ENCODE peak calls at places on chromosome 11, in seven cellular contexts. One of them, this sample, is unnamed.
A peak's percentile ranks its signal among the peaks of the same experiment; 100 is the strongest.

GRCh38 chr11:87150936-87151335 is 113.2 kb downstream of the TMEM135 start:
- DNase-seq in SJCRH30: no peak
- DNase-seq in uterus: no peak
- DNase-seq in psoas muscle: no peak
- DNase-seq in spleen: no peak
- DNase-seq in HL-60: no peak
- DNase-seq in Panc1: no peak
- DNase-seq in this sample: no peak

GRCh38 chr11:44566952-44567875 is 1.8 kb downstream of the CD82 start:
- DNase-seq in spleen: no peak
- DNase-seq in Panc1: no peak
- DNase-seq in SJCRH30: peak; percentile 53
- DNase-seq in HL-60: no peak
- DNase-seq in psoas muscle: no peak
- DNase-seq in uterus: no peak
- DNase-seq in this sample: no peak

GRCh38 chr11:65340226-65340625 is 6.6 kb downstream of the DPF2 start:
- DNase-seq in psoas muscle: no peak
- DNase-seq in spleen: no peak
- DNase-seq in SJCRH30: no peak
- DNase-seq in HL-60: no peak
- DNase-seq in Panc1: no peak
- DNase-seq in uterus: no peak
- DNase-seq in this sample: no peak

GRCh38 chr11:122681731-122682130 is 26.2 kb downstream of the UBASH3B start:
- DNase-seq in uterus: no peak
- DNase-seq in psoas muscle: no peak
- DNase-seq in spleen: no peak
- DNase-seq in Panc1: no peak
- DNase-seq in SJCRH30: peak; percentile 23
- DNase-seq in HL-60: no peak
- DNase-seq in this sample: no peak

GRCh38 chr11:75325713-75326438 is 25.6 kb downstream of the ARRB1 start:
- DNase-seq in psoas muscle: peak; percentile 73
- DNase-seq in HL-60: no peak
- DNase-seq in SJCRH30: peak; percentile 47
- DNase-seq in spleen: no peak
- DNase-seq in uterus: peak; percentile 69
- DNase-seq in Panc1: peak; percentile 70
- DNase-seq in this sample: peak; percentile 94

GRCh38 chr11:118953265-118953664 is 2.8 kb upstream of the UPK2 start:
- DNase-seq in HL-60: no peak
- DNase-seq in psoas muscle: no peak
- DNase-seq in uterus: no peak
- DNase-seq in SJCRH30: peak; percentile 52
- DNase-seq in Panc1: no peak
- DNase-seq in spleen: peak; percentile 25
- DNase-seq in this sample: peak; percentile 73

GRCh38 chr11:60370811-60371297 is 7.5 kb upstream of the MS4A7 start:
- DNase-seq in uterus: no peak
- DNase-seq in spleen: no peak
- DNase-seq in psoas muscle: no peak
- DNase-seq in Panc1: peak; percentile 86
- DNase-seq in HL-60: no peak
- DNase-seq in SJCRH30: peak; percentile 47
- DNase-seq in this sample: no peak

GRCh38 chr11:81497202-81497804 is 1236.4 kb downstream of the FAM181B start:
- DNase-seq in SJCRH30: peak; percentile 63
- DNase-seq in psoas muscle: no peak
- DNase-seq in uterus: no peak
- DNase-seq in spleen: no peak
- DNase-seq in HL-60: no peak
- DNase-seq in Panc1: peak; percentile 12
- DNase-seq in this sample: no peak

GRCh38 chr11:2803186-2804057 is 82.2 kb downstream of the CDKN1C start:
- DNase-seq in spleen: peak; percentile 57
- DNase-seq in Panc1: no peak
- DNase-seq in uterus: peak; percentile 14
- DNase-seq in SJCRH30: no peak
- DNase-seq in HL-60: no peak
- DNase-seq in psoas muscle: peak; percentile 9
- DNase-seq in this sample: no peak

GRCh38 chr11:77590194-77590591 is 440 bp downstream of the AQP11 start:
- DNase-seq in uterus: peak; percentile 50
- DNase-seq in Panc1: peak; percentile 25
- DNase-seq in SJCRH30: no peak
- DNase-seq in psoas muscle: no peak
- DNase-seq in spleen: no peak
- DNase-seq in HL-60: no peak
- DNase-seq in this sample: peak; percentile 68

GRCh38 chr11:61065955-61066638 is 36.2 kb upstream of the CD5 start:
- DNase-seq in HL-60: no peak
- DNase-seq in psoas muscle: no peak
- DNase-seq in spleen: no peak
- DNase-seq in Panc1: no peak
- DNase-seq in uterus: no peak
- DNase-seq in SJCRH30: no peak
- DNase-seq in this sample: no peak

GRCh38 chr11:120236169-120237107 is 3.5 kb upstream of the POU2F3 start:
- DNase-seq in SJCRH30: no peak
- DNase-seq in Panc1: no peak
- DNase-seq in HL-60: no peak
- DNase-seq in uterus: no peak
- DNase-seq in psoas muscle: no peak
- DNase-seq in spleen: no peak
- DNase-seq in this sample: no peak

GRCh38 chr11:71563401-71563800 is 2.0 kb upstream of the KRTAP5-10 start:
- DNase-seq in spleen: no peak
- DNase-seq in HL-60: no peak
- DNase-seq in uterus: no peak
- DNase-seq in Panc1: peak; percentile 36
- DNase-seq in psoas muscle: no peak
- DNase-seq in SJCRH30: peak; percentile 48
- DNase-seq in this sample: no peak

GRCh38 chr11:64469288-64469687 is 110.3 kb downstream of the RPS6KA4 start:
- DNase-seq in SJCRH30: no peak
- DNase-seq in HL-60: no peak
- DNase-seq in psoas muscle: no peak
- DNase-seq in spleen: peak; percentile 41
- DNase-seq in uterus: no peak
- DNase-seq in Panc1: no peak
- DNase-seq in this sample: no peak

GRCh38 chr11:69878927-69879733 is 59.9 kb upstream of the FGF3 start:
- DNase-seq in spleen: peak; percentile 51
- DNase-seq in HL-60: no peak
- DNase-seq in uterus: no peak
- DNase-seq in SJCRH30: no peak
- DNase-seq in psoas muscle: no peak
- DNase-seq in Panc1: no peak
- DNase-seq in this sample: peak; percentile 21

GRCh38 chr11:8754241-8754640 is 71.6 kb downstream of the RPL27A start:
- DNase-seq in SJCRH30: no peak
- DNase-seq in uterus: no peak
- DNase-seq in spleen: no peak
- DNase-seq in HL-60: no peak
- DNase-seq in Panc1: no peak
- DNase-seq in psoas muscle: no peak
- DNase-seq in this sample: no peak

DNA sequence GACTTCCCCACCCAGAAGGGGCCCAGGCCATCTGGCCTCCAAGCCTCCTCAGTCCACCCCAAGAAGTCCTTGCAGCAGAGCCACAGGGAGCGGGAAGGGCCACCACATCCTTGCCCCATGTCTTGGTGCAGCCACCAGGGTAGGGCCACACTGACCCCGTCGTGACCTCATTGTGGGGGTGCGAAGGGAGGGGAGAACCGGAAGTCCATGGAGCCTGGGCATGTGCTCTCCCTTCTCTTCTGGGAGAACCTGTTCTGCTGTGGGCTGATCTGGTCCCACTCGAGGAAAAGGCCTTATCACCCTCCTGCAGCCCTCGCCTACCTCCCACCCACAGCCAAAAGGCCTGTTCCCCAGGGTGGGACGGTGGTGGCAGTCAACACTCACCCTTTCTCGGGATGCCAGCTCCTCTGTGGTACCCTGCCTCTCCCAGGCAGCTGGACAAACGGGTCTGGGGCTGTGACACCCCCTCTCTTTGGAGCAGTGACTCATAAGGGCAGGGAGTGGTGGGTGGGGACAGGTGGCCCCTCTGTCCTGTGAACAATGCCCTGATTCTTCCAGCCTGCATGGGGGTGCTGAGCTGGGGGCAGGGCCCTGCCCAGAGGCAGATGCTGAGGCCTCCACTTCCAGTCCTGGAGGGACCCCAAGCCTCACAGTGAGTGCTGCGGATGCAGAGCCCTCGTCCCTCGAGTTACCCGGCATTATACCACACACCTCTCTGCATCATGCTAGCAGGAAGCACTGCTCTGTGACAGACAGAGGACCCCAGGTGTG is 14.6 kb upstream of the CTSD start:
- DNase-seq in Panc1: no peak
- DNase-seq in psoas muscle: no peak
- DNase-seq in uterus: no peak
- DNase-seq in spleen: no peak
- DNase-seq in HL-60: peak; percentile 78
- DNase-seq in SJCRH30: peak; percentile 74
- DNase-seq in this sample: no peak
- H3K4me3 ChIP-seq in Panc1: no peak overlapping the region
- H3K4me3 ChIP-seq in psoas muscle: no peak overlapping the region
- H3K4me3 ChIP-seq in uterus: no peak overlapping the region
- H3K4me3 ChIP-seq in spleen: no peak overlapping the region
- H3K4me3 ChIP-seq in HL-60: no peak overlapping the region
- H3K4me3 ChIP-seq in SJCRH30: no peak overlapping the region
- H3K4me3 ChIP-seq in this sample: no peak overlapping the region

GRCh38 chr11:834371-835316 is 1.9 kb downstream of the CD151 start:
- DNase-seq in HL-60: no peak
- DNase-seq in Panc1: no peak
- DNase-seq in spleen: peak; percentile 78
- DNase-seq in psoas muscle: peak; percentile 87
- DNase-seq in uterus: peak; percentile 78
- DNase-seq in SJCRH30: no peak
- DNase-seq in this sample: no peak
- H3K27ac ChIP-seq in HL-60: no peak overlapping the region
- H3K27ac ChIP-seq in Panc1: peak overlapping the region; percentile 93
- H3K27ac ChIP-seq in spleen: no peak overlapping the region
- H3K27ac ChIP-seq in psoas muscle: peak overlapping the region; percentile 92
- H3K27ac ChIP-seq in uterus: peak overlapping the region; percentile 81
- H3K27ac ChIP-seq in SJCRH30: no peak overlapping the region
- H3K27ac ChIP-seq in this sample: peak overlapping the region; percentile 14

DNA sequence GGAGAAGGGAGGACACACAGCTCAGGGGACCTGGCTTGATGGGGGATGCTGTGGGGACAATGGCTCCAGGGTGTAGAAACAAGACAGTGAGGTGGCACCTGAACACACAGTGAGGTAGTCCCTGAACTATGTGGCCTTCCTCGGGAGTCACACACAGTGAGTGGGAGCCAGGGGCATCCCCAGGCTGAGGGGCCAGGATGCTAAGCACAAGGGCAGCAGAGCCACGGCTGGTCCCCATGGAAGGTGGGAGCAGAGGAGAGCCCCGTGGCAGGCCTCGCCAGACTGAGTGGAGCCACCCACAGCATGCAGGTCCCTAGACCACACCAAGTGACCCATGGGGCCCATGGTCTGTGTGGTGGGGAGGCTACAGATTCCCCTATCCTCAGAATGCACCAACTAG is 26.0 kb upstream of the ABCC8 start:
- DNase-seq in SJCRH30: no peak
- DNase-seq in Panc1: no peak
- DNase-seq in psoas muscle: no peak
- DNase-seq in spleen: no peak
- DNase-seq in uterus: no peak
- DNase-seq in HL-60: no peak
- DNase-seq in this sample: no peak
- H3K4me3 ChIP-seq in SJCRH30: no peak overlapping the region
- H3K4me3 ChIP-seq in Panc1: no peak overlapping the region
- H3K4me3 ChIP-seq in psoas muscle: no peak overlapping the region
- H3K4me3 ChIP-seq in spleen: no peak overlapping the region
- H3K4me3 ChIP-seq in uterus: no peak overlapping the region
- H3K4me3 ChIP-seq in HL-60: no peak overlapping the region
- H3K4me3 ChIP-seq in this sample: no peak overlapping the region

GRCh38 chr11:20363149-20363499 is 390 bp upstream of the HTATIP2 start:
- DNase-seq in SJCRH30: no peak
- DNase-seq in spleen: no peak
- DNase-seq in HL-60: no peak
- DNase-seq in psoas muscle: no peak
- DNase-seq in Panc1: no peak
- DNase-seq in uterus: no peak
- DNase-seq in this sample: no peak
- H3K27ac ChIP-seq in SJCRH30: no peak overlapping the region
- H3K27ac ChIP-seq in spleen: peak overlapping the region; percentile 96
- H3K27ac ChIP-seq in HL-60: no peak overlapping the region
- H3K27ac ChIP-seq in psoas muscle: peak overlapping the region; percentile 89
- H3K27ac ChIP-seq in Panc1: peak overlapping the region; percentile 95
- H3K27ac ChIP-seq in uterus: peak overlapping the region; percentile 82
- H3K27ac ChIP-seq in this sample: peak overlapping the region; percentile 94

DNA sequence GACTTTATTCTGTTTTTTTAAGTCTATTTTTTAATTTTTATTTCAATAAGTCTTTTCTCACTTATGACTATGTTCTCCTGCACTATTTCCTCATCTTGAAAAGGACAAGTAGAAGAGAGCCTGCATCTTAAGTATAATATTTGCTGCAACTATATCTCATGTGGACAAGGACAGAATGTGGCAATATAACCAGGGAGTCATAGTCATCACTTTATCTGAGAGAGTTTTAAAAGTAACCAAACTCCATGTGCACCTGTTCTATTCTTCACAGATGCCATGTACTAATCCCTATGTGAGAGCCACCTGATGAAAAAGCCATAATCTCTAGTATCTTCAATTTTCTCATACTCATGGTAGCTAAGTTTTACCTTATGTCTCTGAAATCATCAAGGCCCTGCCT is 104.2 kb upstream of the SOX6 start:
- DNase-seq in psoas muscle: no peak
- DNase-seq in uterus: no peak
- DNase-seq in spleen: no peak
- DNase-seq in SJCRH30: no peak
- DNase-seq in HL-60: no peak
- DNase-seq in Panc1: no peak
- DNase-seq in this sample: no peak
- H3K4me3 ChIP-seq in psoas muscle: no peak overlapping the region
- H3K4me3 ChIP-seq in uterus: no peak overlapping the region
- H3K4me3 ChIP-seq in spleen: no peak overlapping the region
- H3K4me3 ChIP-seq in SJCRH30: no peak overlapping the region
- H3K4me3 ChIP-seq in HL-60: no peak overlapping the region
- H3K4me3 ChIP-seq in Panc1: no peak overlapping the region
- H3K4me3 ChIP-seq in this sample: no peak overlapping the region

This sample was measured in dorsolateral prefrontal cortex.